ENCODE peak calls at places on chromosomes 2 and 18, in eight cellular contexts. S is Panc1, O is A549, F is GM23338, X is HCT116, G is HepG2, L is K562, J is GM12878. I is an unnamed sample.

GRCh38 chr2:44952143-44952805 is 10.8 kb downstream of the SIX3 start:
- DNase-seq in O (peak), S (no peak), J (no peak), L (peak), X (peak), F (peak), G (peak), I (no peak)

GRCh38 chr2:179322289-179322688 is 57.7 kb upstream of the SESTD1 start:
- DNase-seq in L (no peak), O (no peak), G (peak), F (no peak), S (no peak), X (no peak), J (no peak), I (no peak)

GRCh38 chr2:177164131-177164530 is 48.5 kb upstream of the HNRNPA3 start:
- DNase-seq in O (no peak), J (no peak), L (no peak), X (no peak), G (no peak), S (no peak), F (no peak), I (no peak)

GRCh38 chr18:35029103-35029502 is 12.1 kb upstream of the MAPRE2 start:
- DNase-seq in J (no peak), X (no peak), G (no peak), L (no peak), F (no peak), O (no peak), S (no peak), I (no peak)

GRCh38 chr18:23662309-23663263 is at the start of gene ANKRD29:
- DNase-seq in F (peak), X (no peak), G (no peak), O (peak), J (no peak), L (peak), S (no peak), I (peak)

GRCh38 chr2:201008000-201008829 is 44.8 kb upstream of the ORC2 start:
- DNase-seq in X (no peak), L (no peak), F (no peak), G (peak), O (no peak), S (no peak), J (no peak), I (no peak)

GRCh38 chr2:234536218-234536989 is 39.5 kb upstream of the ARL4C start:
- DNase-seq in X (no peak), J (no peak), F (no peak), S (no peak), G (no peak), O (no peak), L (no peak), I (no peak)

GRCh38 chr2:151292124-151292523 is 2.7 kb upstream of the NMI start:
- DNase-seq in L (peak), S (no peak), G (no peak), O (no peak), F (no peak), J (no peak), X (no peak), I (no peak)

GRCh38 chr2:219687882-219688559 is 60.6 kb downstream of the SLC4A3 start:
- DNase-seq in F (peak), X (peak), J (no peak), L (no peak), G (no peak), S (no peak), O (no peak), I (no peak)

GRCh38 chr2:147523415-147523814 is 321.4 kb upstream of the ACVR2A start:
- DNase-seq in S (no peak), G (no peak), L (no peak), J (no peak), O (no peak), F (no peak), X (no peak), I (no peak)

GRCh38 chr2:166610180-166610919 is 116.3 kb upstream of the SCN7A start:
- DNase-seq in L (no peak), G (no peak), S (no peak), O (no peak), X (no peak), F (peak), J (no peak), I (no peak)

GRCh38 chr2:47293967-47294366 is 109.0 kb upstream of the MSH2 start:
- DNase-seq in G (no peak), L (no peak), O (no peak), F (no peak), J (no peak), X (no peak), S (no peak), I (no peak)

GRCh38 chr2:55087501-55087900 is 37.2 kb upstream of the RTN4 start:
- DNase-seq in J (no peak), F (no peak), L (no peak), O (no peak), S (no peak), X (no peak), G (no peak), I (no peak)

GRCh38 chr2:59254279-59254678 is 1013.2 kb upstream of the FANCL start:
- DNase-seq in X (no peak), O (no peak), G (no peak), F (no peak), J (no peak), L (no peak), S (no peak), I (no peak)

GRCh38 chr2:59249441-59250330 is 1008.6 kb upstream of the FANCL start:
- DNase-seq in S (no peak), O (no peak), G (no peak), X (no peak), J (no peak), L (no peak), F (no peak), I (no peak)
- H3K4me3 ChIP-seq in S (no peak), O (no peak), G (no peak), X (no peak), J (no peak), L (no peak), F (no peak), I (no peak)

GRCh38 chr2:6866239-6866745 is 585 bp upstream of the CMPK2 start:
- DNase-seq in S (no peak), G (peak), X (peak), O (peak), F (peak), J (peak), L (peak), I (peak)
- TF ChIP-seq REST in S (no peak), G (no peak), X (no peak), O (no peak), F (no peak), J (no peak), L (no peak), I (no peak)

DNA sequence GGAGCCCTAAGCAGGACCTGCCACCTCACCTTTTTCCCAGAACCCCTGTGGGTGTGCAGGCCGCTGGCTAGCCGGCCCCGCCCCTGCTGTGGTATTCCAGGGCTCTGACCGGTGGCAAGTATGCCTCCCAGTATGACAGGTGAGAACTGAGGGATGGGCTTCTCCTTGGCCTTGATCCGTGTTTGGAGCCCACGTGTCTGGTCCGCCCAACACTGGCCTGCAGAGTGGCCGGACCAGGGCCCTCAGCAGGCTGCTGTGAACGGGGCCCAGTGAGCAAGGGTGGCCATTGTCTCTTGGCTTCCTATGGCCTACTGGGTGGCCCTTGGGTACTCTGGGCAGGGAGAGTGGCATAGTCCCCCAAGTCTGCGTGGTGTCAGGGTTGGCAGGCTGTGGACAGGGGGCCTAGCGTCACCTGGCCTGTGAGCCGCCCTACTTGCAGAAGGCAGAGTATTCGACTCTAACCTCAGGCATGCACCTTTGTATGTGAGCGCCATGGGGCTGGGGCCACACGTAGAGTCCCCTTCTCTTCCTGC is 1.8 kb downstream of the RNPEPL1 start:
- DNase-seq in X (no peak), F (no peak), G (no peak), L (peak), S (no peak), O (no peak), J (no peak), I (no peak)
- H3K4me3 ChIP-seq in X (peak), F (no peak), G (peak), L (no peak), S (no peak), O (peak), J (peak), I (no peak)

GRCh38 chr18:57819671-57820460 is 16.8 kb upstream of the ATP8B1 start:
- DNase-seq in L (peak), X (peak), J (no peak), O (peak), G (peak), F (peak), S (peak), I (peak)
- TF ChIP-seq REST in L (no peak), X (no peak), J (no peak), O (no peak), G (no peak), F (no peak), S (no peak), I (no peak)

DNA sequence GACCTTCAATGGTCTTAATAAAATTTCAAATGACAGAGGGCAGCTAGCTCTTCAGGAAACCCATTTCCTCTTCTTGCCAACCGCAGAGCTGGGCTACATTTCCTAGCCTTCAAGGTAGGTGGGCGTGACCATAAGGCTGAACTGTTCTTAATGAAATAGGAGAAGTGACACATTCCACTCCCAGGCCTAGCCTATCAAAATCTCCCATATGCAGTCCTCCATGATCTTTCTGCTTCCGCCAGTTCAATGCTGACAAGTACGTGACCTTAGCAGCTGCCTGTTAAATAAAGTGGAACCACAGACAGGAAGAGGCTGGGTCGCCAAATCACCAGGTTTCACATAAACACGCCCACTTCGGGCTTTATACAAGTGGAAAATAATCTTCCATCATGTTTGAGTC is 13.2 kb downstream of the SERPINE2 start:
- DNase-seq in S (no peak), F (peak), O (no peak), L (peak), X (no peak), G (no peak), J (peak), I (peak)
- H3K4me3 ChIP-seq in S (no peak), F (no peak), O (no peak), L (no peak), X (no peak), G (no peak), J (no peak), I (no peak)

DNA sequence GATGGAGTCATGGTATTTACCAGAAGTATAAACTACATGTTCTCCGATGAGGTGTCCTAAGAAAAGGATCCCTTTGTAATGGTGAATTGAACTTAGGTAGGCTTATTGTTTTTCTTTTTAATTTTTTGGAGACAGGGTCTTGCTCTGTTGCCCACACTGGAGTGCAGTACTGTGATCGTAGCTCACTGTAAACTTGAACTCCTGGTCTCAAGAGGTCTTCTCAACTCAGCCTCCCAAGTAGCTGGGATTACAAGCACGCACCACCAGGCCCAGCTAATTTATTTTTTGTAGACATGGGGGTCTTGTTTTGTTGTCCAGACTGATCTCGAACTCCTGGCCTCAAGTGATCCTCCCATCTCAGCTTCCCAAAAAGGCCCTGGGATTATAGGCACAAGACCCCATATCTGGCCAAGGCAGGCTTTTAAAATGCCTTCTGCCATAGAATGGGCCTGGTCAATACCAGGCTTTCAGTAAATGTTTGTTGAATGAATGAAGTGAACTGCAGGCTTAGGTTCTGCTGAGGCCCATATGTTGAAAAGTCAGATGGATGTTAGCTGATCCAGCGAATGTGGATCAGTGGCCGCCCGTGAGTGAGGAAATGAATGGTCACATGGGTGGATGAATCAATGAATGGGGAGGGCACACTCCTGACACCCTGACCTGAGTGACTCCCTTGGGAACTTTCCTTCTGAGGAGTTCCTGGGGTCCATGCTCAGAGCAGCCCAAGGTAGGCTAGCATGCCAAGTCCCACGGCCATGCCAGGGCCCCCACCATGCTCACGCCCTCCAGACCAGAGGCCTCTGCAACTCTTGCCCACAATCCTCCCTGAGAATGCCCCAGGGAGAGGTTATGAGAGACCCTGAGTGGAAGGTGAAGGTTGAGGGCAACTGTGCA is 118.0 kb upstream of the MYCN start:
- DNase-seq in X (no peak), G (no peak), F (no peak), L (no peak), O (no peak), S (no peak), J (no peak), I (no peak)
- TF ChIP-seq REST in X (no peak), G (no peak), F (no peak), L (no peak), O (no peak), S (no peak), J (no peak), I (no peak)